ENCODE peak calls at places on chromosomes 16 and 17, in four cellular contexts. Z, R, P and T are unnamed samples.

GRCh38 chr17:64420143-64420670 is 28.7 kb upstream of the MILR1 start:
- DNase-seq in Z (no peak), P (peak), R (no peak), T (no peak)

GRCh38 chr16:53346-54236 is at the start of the genes POLR3K and SNRNP25:
- DNase-seq in Z (peak), R (peak), P (peak), T (peak)

GRCh38 chr17:6450926-6451717 is 6.9 kb downstream of the PIMREG start:
- DNase-seq in Z (no peak), P (no peak), R (no peak), T (no peak)

GRCh38 chr16:9151597-9151996 is 60.2 kb downstream of the HAPSTR1 start:
- DNase-seq in Z (no peak), R (no peak), P (no peak), T (no peak)

GRCh38 chr16:84513111-84514065 is 8.9 kb upstream of the MEAK7 start:
- DNase-seq in P (no peak), R (no peak), Z (no peak), T (no peak)

GRCh38 chr16:30841332-30841731 is 52.5 kb downstream of the BCL7C start:
- DNase-seq in Z (no peak), R (no peak), P (no peak), T (no peak)

GRCh38 chr17:67818110-67819002 is 6.9 kb upstream of the BPTF start:
- DNase-seq in P (no peak), R (no peak), Z (no peak), T (no peak)

GRCh38 chr16:67287960-67288359 is 8.6 kb downstream of the PLEKHG4 start:
- DNase-seq in Z (no peak), R (no peak), P (no peak), T (no peak)

GRCh38 chr16:26860506-26860905 is 206.2 kb upstream of the C16orf82 start:
- DNase-seq in P (no peak), Z (no peak), R (no peak), T (no peak)

DNA sequence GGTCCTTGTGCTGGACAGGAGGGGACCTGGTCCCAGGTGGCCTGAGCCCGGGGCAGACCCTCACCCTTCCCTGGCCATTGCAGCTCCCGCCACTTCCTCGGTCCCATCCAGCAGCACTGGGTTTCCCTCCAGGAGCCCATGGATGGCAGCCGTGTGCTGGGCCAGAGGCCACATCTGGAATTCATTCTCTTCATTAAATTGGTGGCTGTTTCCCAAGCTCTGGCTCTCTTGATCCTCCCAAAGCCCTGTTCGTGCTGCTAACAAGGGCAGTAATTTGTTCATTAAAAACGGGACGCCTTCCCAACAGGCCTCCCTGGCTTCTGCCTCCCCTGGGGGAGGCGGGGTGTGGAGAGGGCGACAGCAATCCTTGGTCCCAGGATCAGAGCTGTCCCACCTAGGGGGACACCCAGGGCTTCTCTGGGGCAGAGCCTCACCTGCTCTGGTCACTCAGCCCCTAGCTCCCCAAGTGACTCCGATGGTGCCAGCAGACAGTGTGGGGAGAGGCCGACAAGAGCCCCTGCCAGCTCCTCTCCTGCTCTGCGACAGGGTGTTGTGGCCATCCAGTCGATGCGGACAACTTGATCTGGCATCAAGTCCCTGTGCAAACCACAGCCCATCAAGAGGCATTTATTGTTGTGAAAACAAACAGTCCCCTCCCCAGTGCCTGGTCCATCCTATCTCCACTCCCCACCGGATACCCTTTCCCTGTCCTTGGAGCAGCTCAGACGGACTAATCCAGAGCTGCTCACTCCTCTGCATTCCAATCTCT is 44.0 kb downstream of the SDK2 start:
- DNase-seq in Z (no peak), R (no peak), P (no peak), T (no peak)
- TF ChIP-seq CTCF in Z (no peak), R (no peak), P (no peak), T (no peak)

GRCh38 chr17:82457071-82457789 is 1.3 kb upstream of the NARF start:
- DNase-seq in R (no peak), P (no peak), Z (no peak), T (no peak)
- TF ChIP-seq CTCF in R (no peak), P (no peak), Z (no peak), T (no peak)

GRCh38 chr16:11058820-11059219 is 114.5 kb downstream of the CLEC16A start:
- DNase-seq in P (no peak), R (no peak), Z (no peak), T (no peak)

GRCh38 chr16:11059588-11059987 is 115.2 kb downstream of the CLEC16A start:
- DNase-seq in Z (no peak), P (no peak), R (no peak), T (peak)

GRCh38 chr16:11056090-11056988 is 112.0 kb downstream of the CLEC16A start:
- DNase-seq in P (no peak), R (no peak), Z (no peak), T (no peak)

GRCh38 chr16:11057696-11058345 is 113.5 kb downstream of the CLEC16A start:
- DNase-seq in Z (no peak), P (no peak), R (no peak), T (no peak)

GRCh38 chr16:11056989-11057645 is 112.8 kb downstream of the CLEC16A start:
- DNase-seq in Z (no peak), R (no peak), P (no peak), T (peak)
- TF ChIP-seq CTCF in Z (no peak), R (no peak), P (no peak), T (no peak)

DNA sequence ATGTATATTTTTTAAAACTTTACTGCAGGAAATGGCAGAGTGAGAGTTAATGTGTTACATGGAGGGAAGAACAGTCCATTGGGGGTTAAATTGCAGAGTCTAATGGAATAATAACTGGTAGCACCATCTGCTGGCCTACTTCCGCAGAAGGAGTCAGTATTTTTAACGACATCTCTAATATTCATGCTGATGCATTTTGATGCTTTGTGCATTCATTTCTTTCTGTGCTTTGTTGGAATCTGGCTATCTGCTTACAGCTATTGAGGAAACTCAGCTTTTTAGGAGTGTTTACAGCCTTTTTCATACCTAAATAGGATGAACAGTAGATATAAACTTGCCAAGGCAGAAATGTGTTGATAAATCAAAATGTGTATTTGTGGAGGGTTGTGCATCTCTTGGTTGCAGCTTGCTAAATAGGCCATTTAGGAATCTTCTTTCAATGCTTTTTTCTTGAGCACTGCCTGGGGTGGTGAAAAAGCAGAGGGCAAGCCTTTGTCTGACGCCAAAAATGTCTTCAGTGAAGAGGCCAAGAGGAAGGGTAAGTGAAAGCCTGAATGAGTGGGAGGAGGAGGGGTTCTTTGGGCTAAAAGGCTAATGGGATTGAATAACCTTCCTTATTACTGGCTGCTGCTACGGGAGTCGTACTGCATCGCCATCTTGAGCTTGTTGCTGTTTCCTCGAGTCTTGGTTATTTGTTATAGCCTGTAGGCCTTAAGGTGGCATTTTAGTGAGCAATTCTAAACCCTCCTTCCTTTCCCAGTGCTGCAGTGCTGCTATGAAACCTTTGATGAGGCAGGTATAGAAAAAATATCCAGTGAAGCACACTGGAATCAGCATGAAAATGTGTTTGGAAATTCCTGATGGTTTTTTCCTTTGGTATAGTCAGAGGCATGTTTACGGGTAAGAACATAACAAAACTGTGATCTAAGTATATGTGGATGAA is 153.3 kb downstream of the CHD9 start:
- DNase-seq in P (peak), R (peak), Z (peak), T (peak)
- TF ChIP-seq CTCF in P (peak), R (peak), Z (peak), T (peak)

DNA sequence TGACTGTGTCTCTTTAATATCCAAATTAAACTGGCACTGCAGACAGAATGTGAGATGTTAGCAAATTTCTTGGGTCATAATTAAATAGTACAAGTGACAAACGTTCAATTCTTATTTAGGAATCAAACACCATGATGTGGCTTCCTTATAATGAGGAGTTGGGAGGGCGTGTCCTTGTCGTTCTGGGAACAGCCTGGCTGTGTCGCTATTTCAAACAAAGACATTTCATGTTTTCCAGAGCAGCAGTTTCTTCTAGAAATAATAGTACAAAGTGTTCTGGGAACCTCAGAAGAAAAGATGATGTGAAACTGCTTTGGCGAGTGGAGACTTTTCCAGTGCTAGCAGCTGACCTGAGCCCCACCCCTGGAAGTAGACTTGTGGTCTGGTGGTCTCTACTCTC is 301.7 kb upstream of the N4BP1 start:
- DNase-seq in Z (no peak), P (no peak), R (no peak), T (no peak)
- TF ChIP-seq CTCF in Z (no peak), P (no peak), R (peak), T (no peak)

GRCh38 chr17:51036084-51036483 is 84.6 kb downstream of the SPAG9 start:
- DNase-seq in R (no peak), P (no peak), Z (no peak), T (no peak)
- TF ChIP-seq CTCF in R (no peak), P (no peak), Z (no peak), T (no peak)

GRCh38 chr17:56629450-56630187 is 36.1 kb downstream of the NOG start:
- DNase-seq in R (no peak), Z (no peak), P (peak), T (no peak)
- TF ChIP-seq CTCF in R (peak), Z (no peak), P (peak), T (no peak)

GRCh38 chr17:61135782-61136181 is 263.9 kb upstream of the TBX2 start:
- DNase-seq in Z (no peak), P (no peak), R (no peak), T (no peak)
- TF ChIP-seq CTCF in Z (no peak), P (no peak), R (no peak), T (no peak)